ENCODE peak calls at places on chromosome 17, in ten cellular contexts. B is HS-27A; H is NCI-H82; P is heart right ventricle; S is activated effector memory CD4-positive, alpha-beta T cell treated with anti-CD3 and anti-CD28 coated beads, Interleukin-2, amount 50 U/mL, for 16 hours; Z is activated T-helper 1 cell treated with anti-CD3 and anti-CD28 coated beads, Interleukin-12 subunit alpha, Interleukin-12 subunit beta, Interleukin-2, Interleukin-4 antibody, amounts not matched to agents 30 ng/mL and 10 ng/mL and 1 ng/mL, durations not matched to agents 14 hours and 24 hours and 36 hours; K is activated B cell treated with CpG ODN at 0.5 μM for 24 hours; X is GOT3; D is HEK293T; O is sigmoid colon. E is an unnamed sample.
A peak's percentile ranks its signal among the peaks of the same experiment; 100 is the strongest.

GRCh38 chr17:16649585-16649984 is 4.1 kb downstream of the ZNF624 start:
- DNase-seq in B (no peak), H (no peak), P (no peak), S (no peak), Z (no peak), K (no peak), X (no peak), D (no peak), O (no peak), E (no peak)

GRCh38 chr17:7438050-7438614 is 1.2 kb upstream of the FGF11 start:
- DNase-seq in B (no peak), H (peak; percentile 63), P (peak; percentile 82), S (peak; percentile 80), Z (peak; percentile 72), K (peak; percentile 64), X (no peak), D (no peak), O (no peak), E (peak; percentile 94)

GRCh38 chr17:73800893-73801292 is 156.6 kb upstream of the SDK2 start:
- DNase-seq in B (no peak), H (no peak), P (no peak), S (no peak), Z (no peak), K (no peak), X (no peak), D (no peak), O (no peak), E (no peak)

GRCh38 chr17:36089888-36090836 is at the start of gene CCL3:
- DNase-seq in B (no peak), H (no peak), P (no peak), S (no peak), Z (no peak), K (peak; percentile 71), X (no peak), D (no peak), O (no peak), E (no peak)

GRCh38 chr17:19248149-19248922 is 11.2 kb downstream of the EPN2 start:
- DNase-seq in B (no peak), H (no peak), P (no peak), S (no peak), Z (no peak), K (no peak), X (no peak), D (no peak), O (no peak), E (no peak)

GRCh38 chr17:79497949-79498348 is 112.9 kb downstream of the RBFOX3 start:
- DNase-seq in B (no peak), H (no peak), P (no peak), S (no peak), Z (no peak), K (no peak), X (no peak), D (no peak), O (no peak), E (no peak)

GRCh38 chr17:30379303-30380105 is 777 bp downstream of the CPD start:
- DNase-seq in B (no peak), H (peak; percentile 72), P (peak; percentile 35), S (peak; percentile 75), Z (peak; percentile 5), K (peak; percentile 32), X (no peak), D (peak; percentile 9), O (peak; percentile 70), E (no peak)

GRCh38 chr17:49223517-49224197 is 6.9 kb downstream of the PHOSPHO1 start:
- DNase-seq in B (no peak), H (peak; percentile 68), P (peak; percentile 73), S (peak; percentile 88), Z (peak; percentile 49), K (peak; percentile 67), X (no peak), D (peak; percentile 76), O (no peak), E (no peak)

GRCh38 chr17:74296548-74296936 is 22.5 kb downstream of the DNAI2 start:
- DNase-seq in B (no peak), H (peak; percentile 78), P (peak; percentile 62), S (peak; percentile 74), Z (peak; percentile 24), K (no peak), X (no peak), D (peak; percentile 56), O (peak; percentile 74), E (no peak)

GRCh38 chr17:83181991-83182619 is 102.7 kb downstream of the METRNL start:
- DNase-seq in B (no peak), H (no peak), P (no peak), S (peak; percentile 38), Z (no peak), K (no peak), X (no peak), D (no peak), O (peak; percentile 43), E (peak; percentile 85)

GRCh38 chr17:72825218-72825617 is 267.3 kb downstream of the SLC39A11 start:
- DNase-seq in B (no peak), H (no peak), P (no peak), S (no peak), Z (no peak), K (no peak), X (no peak), D (no peak), O (no peak), E (no peak)

GRCh38 chr17:12830692-12831363 is 41.5 kb downstream of the ARHGAP44 start:
- DNase-seq in B (no peak), H (no peak), P (no peak), S (no peak), Z (no peak), K (no peak), X (no peak), D (no peak), O (no peak), E (no peak)

GRCh38 chr17:30426292-30426691 is 47.6 kb downstream of the CPD start:
- DNase-seq in B (no peak), H (no peak), P (no peak), S (no peak), Z (no peak), K (no peak), X (no peak), D (no peak), O (no peak), E (no peak)

GRCh38 chr17:55699178-55699865 is 23.3 kb downstream of the TMEM100 start:
- DNase-seq in B (no peak), H (no peak), P (no peak), S (no peak), Z (no peak), K (no peak), X (no peak), D (no peak), O (no peak), E (no peak)

GRCh38 chr17:7281953-7282751 is 634 bp downstream of the SLC2A4 start:
- DNase-seq in B (no peak), H (peak; percentile 63), P (peak; percentile 85), S (no peak), Z (no peak), K (no peak), X (no peak), D (no peak), O (peak; percentile 87), E (no peak)

GRCh38 chr17:33200587-33200986 is 92.5 kb downstream of the ASIC2 start:
- DNase-seq in B (no peak), H (peak; percentile 18), P (no peak), S (no peak), Z (no peak), K (no peak), X (no peak), D (peak; percentile 18), O (no peak), E (no peak)

GRCh38 chr17:57256708-57257112 is 387 bp downstream of the MSI2 start:
- DNase-seq in B (no peak), H (peak; percentile 56), P (no peak), S (peak; percentile 79), Z (no peak), K (no peak), X (no peak), D (peak; percentile 35), O (peak; percentile 75), E (no peak)

GRCh38 chr17:12727076-12727750 is 61.5 kb downstream of the MYOCD start:
- DNase-seq in B (no peak), H (no peak), P (no peak), S (no peak), Z (no peak), K (no peak), X (no peak), D (no peak), O (no peak), E (no peak)

GRCh38 chr17:17157041-17157440 is 49.1 kb downstream of the PLD6 start:
- DNase-seq in B (no peak), H (no peak), P (no peak), S (no peak), Z (no peak), K (no peak), X (no peak), D (no peak), O (no peak), E (no peak)

GRCh38 chr17:67879662-67880061 is 54.4 kb downstream of the BPTF start:
- DNase-seq in B (no peak), H (peak; percentile 41), P (no peak), S (no peak), Z (no peak), K (no peak), X (no peak), D (no peak), O (no peak), E (no peak)

GRCh38 chr17:17111401-17112393 is 69.4 kb downstream of the MPRIP start:
- DNase-seq in B (no peak), H (no peak), P (no peak), S (no peak), Z (no peak), K (no peak), X (no peak), D (no peak), O (no peak), E (no peak)

GRCh38 chr17:42783062-42783777 is 2.8 kb downstream of the WNK4 start:
- DNase-seq in B (no peak), H (no peak), P (no peak), S (no peak), Z (no peak), K (no peak), X (no peak), D (no peak), O (no peak), E (no peak)

E was measured in mesenteric fat pad.